ENCODE peak calls at places on chromosomes 16 and 17, in four cellular contexts. L, N, M and P are unnamed samples.

GRCh38 chr17:11996722-11997146 is 541 bp downstream of the ZNF18 start:
- DNase-seq in N (peak; percentile 24), M (peak; percentile 19), L (peak; percentile 39), P (no peak)

GRCh38 chr16:5412721-5413120 is 315.1 kb upstream of the EEF2KMT start:
- DNase-seq in M (no peak), N (no peak), L (no peak), P (no peak)

GRCh38 chr16:53111078-53111776 is 56.4 kb downstream of the CHD9 start:
- DNase-seq in N (no peak), M (no peak), L (no peak), P (no peak)

GRCh38 chr17:81091774-81092517 is 57.0 kb downstream of the BAIAP2 start:
- DNase-seq in L (no peak), N (no peak), M (no peak), P (no peak)

GRCh38 chr16:23434380-23434779 is 18.6 kb downstream of the COG7 start:
- DNase-seq in N (peak; percentile 40), L (peak; percentile 83), M (no peak), P (peak; percentile 58)

GRCh38 chr16:84581161-84581560 is 36.7 kb downstream of the COTL1 start:
- DNase-seq in N (no peak), L (no peak), M (no peak), P (no peak)

GRCh38 chr17:62704381-62704971 is 77.0 kb downstream of the MRC2 start:
- DNase-seq in M (no peak), N (no peak), L (no peak), P (peak; percentile 44)

GRCh38 chr17:80047176-80047575 is 10.7 kb downstream of the CCDC40 start:
- DNase-seq in N (no peak), L (no peak), M (no peak), P (no peak)

GRCh38 chr16:79897444-79898146 is 297.1 kb upstream of the MAF start:
- DNase-seq in M (no peak), L (peak; percentile 94), N (no peak), P (peak; percentile 44)

GRCh38 chr17:34351041-34351575 is 5.2 kb upstream of the CCL13 start:
- DNase-seq in L (no peak), N (no peak), M (no peak), P (no peak)

GRCh38 chr16:66427036-66427446 is at the start of gene BEAN1:
- DNase-seq in M (no peak), L (no peak), N (no peak), P (peak; percentile 78)

GRCh38 chr17:29145289-29146058 is 34.7 kb downstream of the MYO18A start:
- DNase-seq in N (no peak), M (peak; percentile 50), L (peak; percentile 68), P (peak; percentile 47)

GRCh38 chr17:78019367-78019975 is 61.0 kb downstream of the TNRC6C start:
- DNase-seq in N (peak; percentile 9), M (no peak), L (peak; percentile 53), P (no peak)

GRCh38 chr17:72253597-72253996 is 132.8 kb downstream of the SOX9 start:
- DNase-seq in M (no peak), N (no peak), L (no peak), P (no peak)

DNA sequence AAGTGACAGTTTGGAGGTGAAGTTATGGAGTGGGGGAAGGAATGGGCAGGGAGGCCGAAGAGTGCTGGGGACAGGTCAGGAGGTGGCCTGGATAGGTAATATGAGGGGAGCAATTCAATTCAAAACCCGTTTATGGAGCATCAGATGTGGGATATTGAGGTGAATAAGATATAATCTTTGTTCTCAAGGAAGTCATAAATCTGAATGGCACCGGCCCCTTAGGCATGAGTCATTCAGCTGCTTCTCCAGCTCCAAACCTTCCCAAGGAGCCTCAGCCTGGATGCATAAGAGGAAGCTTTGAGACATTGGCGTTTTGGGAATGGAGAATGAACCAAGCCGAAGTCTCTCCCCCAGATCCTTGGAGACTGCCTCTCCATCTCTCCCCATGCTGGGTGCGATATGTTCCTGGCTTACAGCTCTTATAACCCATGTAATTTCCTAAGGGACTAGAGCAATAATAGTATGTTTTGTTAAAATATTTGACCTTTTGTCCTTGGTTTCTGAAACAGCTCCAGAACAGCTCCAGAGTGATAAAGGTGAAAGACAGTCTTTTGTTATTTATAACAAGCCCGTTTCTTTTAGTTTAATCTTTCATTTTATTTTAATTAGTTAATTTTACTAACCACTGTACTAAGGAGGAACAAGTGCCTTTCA is 1.7 kb downstream of the TUBG2 start:
- DNase-seq in M (no peak), N (no peak), L (no peak), P (no peak)
- TF ChIP-seq HDAC6 in M (no peak), N (no peak), L (no peak), P (no peak)

GRCh38 chr16:69709456-69710084 is 16.8 kb downstream of the NQO1 start:
- DNase-seq in M (no peak), L (peak; percentile 81), N (peak; percentile 15), P (peak; percentile 74)
- TF ChIP-seq HDAC6 in M (no peak), L (no peak), N (no peak), P (no peak)

GRCh38 chr17:14719942-14720341 is 419.1 kb downstream of the HS3ST3B1 start:
- DNase-seq in N (no peak), L (no peak), M (no peak), P (no peak)

GRCh38 chr17:14717849-14718248 is 417.0 kb downstream of the HS3ST3B1 start:
- DNase-seq in N (no peak), M (no peak), L (no peak), P (no peak)

GRCh38 chr17:14712471-14713075 is 411.7 kb downstream of the HS3ST3B1 start:
- DNase-seq in M (no peak), L (no peak), N (no peak), P (no peak)

DNA sequence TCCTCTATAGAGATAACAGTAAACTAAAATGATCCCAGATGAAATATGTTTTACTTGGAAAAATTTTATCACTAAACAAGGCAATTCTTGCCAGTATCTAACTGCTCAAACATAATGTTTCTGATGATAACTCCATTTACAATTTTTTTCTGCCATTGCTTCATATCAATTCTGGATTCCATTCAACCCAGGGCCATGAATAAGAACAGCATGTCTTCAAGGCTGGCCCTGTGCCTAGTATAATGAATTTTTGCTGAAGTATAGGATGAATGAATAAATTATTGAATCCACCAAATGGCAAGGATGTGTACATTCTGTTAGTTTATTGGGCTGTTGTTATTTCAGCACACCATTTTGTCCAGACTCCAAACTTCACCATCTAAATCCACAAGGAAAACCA is 414.6 kb downstream of the HS3ST3B1 start:
- DNase-seq in N (no peak), M (no peak), L (no peak), P (no peak)
- TF ChIP-seq HDAC6 in N (no peak), M (no peak), L (no peak), P (no peak)

GRCh38 chr16:9191274-9191850 is 99.9 kb downstream of the HAPSTR1 start:
- DNase-seq in M (no peak), L (no peak), N (no peak), P (no peak)

GRCh38 chr16:9197957-9198661 is 106.7 kb downstream of the HAPSTR1 start:
- DNase-seq in L (no peak), M (no peak), N (no peak), P (no peak)

GRCh38 chr16:9199312-9199711 is 107.9 kb downstream of the HAPSTR1 start:
- DNase-seq in L (no peak), N (no peak), M (no peak), P (no peak)

GRCh38 chr16:9192746-9193145 is 101.3 kb downstream of the HAPSTR1 start:
- DNase-seq in N (no peak), L (no peak), M (peak; percentile 13), P (no peak)

GRCh38 chr16:9195301-9195700 is 103.9 kb downstream of the HAPSTR1 start:
- DNase-seq in L (no peak), M (no peak), N (no peak), P (no peak)
- TF ChIP-seq HDAC6 in L (no peak), M (no peak), N (no peak), P (no peak)

DNA sequence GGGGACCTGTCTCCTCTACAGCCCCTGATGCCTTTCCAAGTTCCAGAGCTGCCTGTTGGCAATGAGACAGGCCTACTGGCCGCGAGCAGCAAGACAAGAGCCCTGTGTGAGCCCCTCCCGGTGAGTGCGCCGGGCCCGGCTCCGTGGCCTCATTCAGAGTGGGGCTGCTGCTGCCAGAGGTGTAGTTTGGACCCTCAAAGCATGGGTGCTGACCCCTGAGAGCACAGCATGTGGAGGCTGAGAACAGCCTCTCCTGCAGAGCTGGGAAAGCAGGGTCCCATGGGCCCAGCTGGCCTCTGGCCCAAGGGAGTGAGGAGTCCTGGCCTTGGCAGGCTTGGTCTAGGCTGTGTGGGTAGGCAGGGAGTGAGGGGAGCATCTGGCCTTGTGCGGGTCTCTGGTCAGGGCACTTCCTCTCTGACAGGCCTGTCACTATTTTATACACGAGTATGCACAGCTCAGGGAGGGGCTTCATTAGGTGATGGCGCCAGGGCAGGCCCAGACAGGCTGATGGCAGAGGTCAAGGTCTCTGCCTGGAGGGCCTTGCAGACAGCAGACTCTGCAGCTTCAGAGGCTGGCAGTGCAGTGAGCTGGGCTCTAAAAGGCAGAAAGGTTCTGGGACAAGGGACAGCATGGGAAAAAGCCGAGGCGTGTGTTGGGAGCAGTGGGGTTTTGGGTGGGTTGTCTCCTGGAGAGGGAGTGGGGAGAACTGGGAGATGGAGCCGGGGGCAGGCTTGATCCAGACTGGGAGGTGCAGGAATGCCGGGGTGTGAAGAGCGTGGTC is 43.4 kb downstream of the ADCY7 start:
- DNase-seq in L (peak; percentile 82), M (no peak), N (no peak), P (no peak)
- TF ChIP-seq HDAC6 in L (no peak), M (no peak), N (no peak), P (no peak)

GRCh38 chr16:83145297-83145696 is 518.5 kb downstream of the CDH13 start:
- DNase-seq in N (no peak), L (no peak), M (no peak), P (no peak)
- TF ChIP-seq HDAC6 in N (no peak), L (no peak), M (no peak), P (no peak)